ENCODE peak calls at places on chromosomes 12 and 14, in eight cellular contexts. D, J, P, X, A, M, T and L are unnamed samples.

GRCh38 chr14:54976316-54976715 is 50.6 kb downstream of the WDHD1 start:
- DNase-seq in D (peak), T (no peak), J (no peak), A (peak), P (peak), X (no peak), M (no peak), L (peak)

GRCh38 chr12:91053951-91054715 is 3.7 kb downstream of the KERA start:
- DNase-seq in D (no peak), J (no peak), M (no peak), X (peak), A (no peak), P (peak), T (no peak), L (no peak)

GRCh38 chr14:99063620-99064225 is 208.3 kb downstream of the BCL11B start:
- DNase-seq in T (no peak), J (no peak), P (no peak), X (no peak), A (no peak), M (no peak), D (no peak), L (no peak)

GRCh38 chr14:51386983-51387730 is 147.1 kb downstream of the TMX1 start:
- DNase-seq in P (no peak), T (no peak), J (no peak), X (peak), D (no peak), M (no peak), A (no peak), L (no peak)

GRCh38 chr12:30729547-30729946 is 25.2 kb downstream of the CAPRIN2 start:
- DNase-seq in T (no peak), A (no peak), P (no peak), J (no peak), D (no peak), M (no peak), X (no peak), L (no peak)

GRCh38 chr14:52014601-52015267 is 25.4 kb downstream of the RTRAF start:
- DNase-seq in P (no peak), X (no peak), J (no peak), A (no peak), T (no peak), D (no peak), M (no peak), L (peak)

GRCh38 chr14:70317969-70318634 is 41.4 kb downstream of the COX16 start:
- DNase-seq in M (no peak), A (peak), D (peak), X (peak), J (no peak), P (peak), T (peak), L (peak)

GRCh38 chr12:120797677-120798642 is 72.3 kb downstream of the ACADS start:
- DNase-seq in P (no peak), D (no peak), M (no peak), A (no peak), J (no peak), X (no peak), T (peak), L (no peak)

GRCh38 chr12:114335607-114336006 is 70.3 kb downstream of the TBX5 start:
- DNase-seq in M (no peak), A (no peak), J (no peak), X (no peak), P (no peak), T (no peak), D (no peak), L (no peak)

GRCh38 chr14:103067231-103067954 is 10.0 kb upstream of the CDC42BPB start:
- DNase-seq in P (peak), T (no peak), J (no peak), A (no peak), X (peak), M (no peak), D (no peak), L (no peak)

GRCh38 chr12:70758494-70758845 is 121.2 kb upstream of the PTPRB start:
- DNase-seq in T (no peak), A (no peak), D (no peak), P (no peak), X (no peak), J (no peak), M (no peak), L (no peak)

GRCh38 chr12:128933039-128933438 is 79.8 kb downstream of the GLT1D1 start:
- DNase-seq in D (no peak), M (no peak), J (no peak), T (no peak), X (no peak), A (no peak), P (no peak), L (no peak)

GRCh38 chr12:52052471-52053186 is 1.4 kb downstream of the NR4A1 start:
- DNase-seq in P (peak), J (no peak), T (peak), X (peak), D (no peak), M (no peak), A (no peak), L (no peak)

GRCh38 chr12:1606021-1606622 is 11.7 kb upstream of the FBXL14 start:
- DNase-seq in J (peak), D (no peak), X (peak), P (peak), A (peak), T (peak), M (peak), L (peak)

GRCh38 chr14:104678346-104678745 is 11.1 kb upstream of the INF2 start:
- DNase-seq in D (no peak), M (no peak), X (no peak), J (no peak), T (no peak), P (no peak), A (no peak), L (peak)

GRCh38 chr12:132506730-132507538 is 17.0 kb downstream of the FBRSL1 start:
- DNase-seq in T (no peak), P (no peak), X (no peak), A (no peak), M (peak), D (no peak), J (peak), L (peak)

GRCh38 chr14:99943620-99944019 is 121.6 kb upstream of the EVL start:
- DNase-seq in T (no peak), X (no peak), M (no peak), J (no peak), P (no peak), D (no peak), A (no peak), L (no peak)

GRCh38 chr14:102966256-102966655 is 43.8 kb downstream of the AMN start:
- DNase-seq in D (no peak), M (no peak), J (no peak), X (no peak), A (no peak), P (no peak), T (no peak), L (no peak)

GRCh38 chr12:49232940-49233841 is 31.7 kb upstream of the TUBA1C start:
- DNase-seq in J (no peak), A (no peak), T (no peak), M (no peak), X (no peak), D (no peak), P (no peak), L (no peak)

GRCh38 chr12:79420146-79420618 is 270.6 kb downstream of the PAWR start:
- DNase-seq in P (peak), J (no peak), D (peak), M (no peak), A (no peak), T (peak), X (peak), L (peak)

GRCh38 chr12:22672951-22673350 is 48.0 kb downstream of the ETNK1 start:
- DNase-seq in A (no peak), T (no peak), D (peak), X (no peak), P (peak), M (no peak), J (no peak), L (no peak)

GRCh38 chr12:66043035-66043434 is 87.5 kb downstream of the LLPH start:
- DNase-seq in M (no peak), T (no peak), D (no peak), J (no peak), A (no peak), P (no peak), X (no peak), L (no peak)

GRCh38 chr14:102558566-102558965 is 33.9 kb upstream of the RCOR1 start:
- DNase-seq in J (no peak), X (no peak), T (no peak), D (no peak), A (no peak), M (no peak), P (no peak), L (no peak)

GRCh38 chr12:109840349-109841073 is 7.3 kb upstream of the TRPV4 start:
- DNase-seq in X (peak), A (peak), M (no peak), J (no peak), T (no peak), P (peak), D (no peak), L (no peak)

GRCh38 chr14:104522926-104523545 is 56.5 kb upstream of the C14orf180 start:
- DNase-seq in A (no peak), J (no peak), X (no peak), P (no peak), T (no peak), M (no peak), D (no peak), L (no peak)

GRCh38 chr12:6229224-6229748 is 29.1 kb downstream of the CD9 start:
- DNase-seq in P (peak), D (no peak), M (no peak), X (no peak), A (no peak), J (no peak), T (no peak), L (no peak)

GRCh38 chr14:55279384-55279783 is 8.2 kb downstream of the FBXO34 start:
- DNase-seq in P (no peak), A (no peak), J (no peak), X (no peak), D (no peak), T (no peak), M (no peak), L (no peak)

GRCh38 chr12:114445401-114446323 is 39.7 kb upstream of the TBX5 start:
- DNase-seq in A (no peak), T (no peak), M (no peak), D (no peak), P (no peak), J (no peak), X (no peak), L (no peak)

GRCh38 chr12:104315326-104316224 is 12.0 kb downstream of the EID3 start:
- DNase-seq in P (peak), T (no peak), D (no peak), M (no peak), X (no peak), J (no peak), A (no peak), L (no peak)

GRCh38 chr14:100165376-100165775 is 5.9 kb upstream of the DEGS2 start:
- DNase-seq in T (no peak), A (no peak), D (no peak), P (no peak), M (no peak), J (no peak), X (no peak), L (no peak)

GRCh38 chr12:96249196-96250118 is 55.3 kb downstream of the ELK3 start:
- DNase-seq in A (no peak), M (no peak), P (no peak), X (no peak), T (no peak), D (no peak), J (no peak), L (no peak)

GRCh38 chr12:8081921-8082577 is at the start of gene NECAP1:
- DNase-seq in P (peak), J (peak), X (peak), T (peak), A (peak), D (peak), M (peak), L (peak)

GRCh38 chr14:58639842-58640484 is 2.2 kb downstream of the DACT1 start:
- DNase-seq in P (peak), J (no peak), D (peak), T (peak), M (no peak), A (no peak), X (peak), L (peak)

GRCh38 chr14:101584049-101584859 is 23.0 kb downstream of the DIO3 start:
- DNase-seq in X (no peak), A (no peak), D (peak), J (no peak), T (no peak), M (peak), P (no peak), L (no peak)

GRCh38 chr12:3135522-3136461 is 58.6 kb downstream of the TSPAN9 start:
- DNase-seq in J (peak), A (peak), X (peak), D (no peak), M (peak), P (peak), T (peak), L (peak)

GRCh38 chr14:51870620-51871019 is 10.2 kb downstream of the GNG2 start:
- DNase-seq in T (no peak), A (no peak), X (no peak), J (no peak), P (no peak), D (no peak), M (no peak), L (no peak)